ENCODE peak calls at places on chromosomes 12 and 14, in seven cellular contexts. H, C, K, A, W, S and P are unnamed samples. For H3K36me3, the result is how much of the 10 kb centered on the place peaks cover.

GRCh38 chr14:69877492-69877891 is 1.7 kb upstream of the SMOC1 start:
- DNase-seq in H (no peak), C (no peak), K (no peak), A (no peak), W (no peak), S (peak), P (peak)

GRCh38 chr12:90974286-90974685 is 19.3 kb upstream of the CCER1 start:
- DNase-seq in H (no peak), C (no peak), K (no peak), A (peak), W (no peak), S (peak), P (peak)

GRCh38 chr14:23066368-23066767 is 9.0 kb upstream of the CDH24 start:
- DNase-seq in H (no peak), C (no peak), K (no peak), A (no peak), W (no peak), S (no peak), P (no peak)

GRCh38 chr12:69059465-69060457 is 126.8 kb upstream of the CPM start:
- DNase-seq in H (no peak), C (no peak), K (no peak), A (peak), W (no peak), S (peak), P (peak)

GRCh38 chr12:31897791-31898503 is 61.3 kb upstream of the RESF1 start:
- DNase-seq in H (peak), C (no peak), K (no peak), A (peak), W (no peak), S (no peak), P (no peak)

GRCh38 chr12:23770202-23770938 is 179.1 kb downstream of the SOX5 start:
- DNase-seq in H (no peak), C (no peak), K (no peak), A (no peak), W (no peak), S (no peak), P (no peak)

GRCh38 chr12:92927055-92927435 is 2.0 kb downstream of the EEA1 start:
- DNase-seq in H (no peak), C (no peak), K (no peak), A (no peak), W (no peak), S (peak), P (peak)

GRCh38 chr12:101051151-101051550 is 158.9 kb downstream of the SLC5A8 start:
- DNase-seq in H (no peak), C (no peak), K (no peak), A (peak), W (no peak), S (no peak), P (no peak)

GRCh38 chr14:68824517-68825347 is 31.9 kb upstream of the ZFP36L1 start:
- DNase-seq in H (peak), C (no peak), K (no peak), A (no peak), W (peak), S (peak), P (peak)

GRCh38 chr12:30928356-30929264 is 2.1 kb downstream of the TSPAN11 start:
- DNase-seq in H (peak), C (no peak), K (no peak), A (no peak), W (no peak), S (no peak), P (no peak)

GRCh38 chr12:9273276-9273675 is 65.1 kb upstream of the PZP start:
- DNase-seq in H (no peak), C (no peak), K (no peak), A (peak), W (no peak), S (peak), P (peak)

GRCh38 chr14:103134405-103134804 is 11.1 kb downstream of the TNFAIP2 start:
- DNase-seq in H (no peak), C (no peak), K (no peak), A (no peak), W (no peak), S (no peak), P (no peak)

GRCh38 chr12:45220366-45220931 is 4.6 kb downstream of the ANO6 start:
- DNase-seq in H (no peak), C (no peak), K (no peak), A (no peak), W (no peak), S (no peak), P (peak)

GRCh38 chr14:93736378-93737014 is 51.8 kb downstream of the PRIMA1 start:
- DNase-seq in H (no peak), C (no peak), K (no peak), A (no peak), W (no peak), S (no peak), P (no peak)

GRCh38 chr12:104896710-104897109 is 61.4 kb downstream of the SLC41A2 start:
- DNase-seq in H (no peak), C (no peak), K (no peak), A (no peak), W (no peak), S (no peak), P (no peak)

GRCh38 chr14:76917759-76918175 is 91.6 kb downstream of the LRRC74A start:
- DNase-seq in H (peak), C (no peak), K (no peak), A (no peak), W (peak), S (no peak), P (no peak)

GRCh38 chr14:96888158-96888557 is 91.0 kb downstream of the VRK1 start:
- DNase-seq in H (no peak), C (no peak), K (no peak), A (no peak), W (no peak), S (no peak), P (no peak)

GRCh38 chr12:116922194-116922897 is 11.6 kb downstream of the FBXW8 start:
- DNase-seq in H (no peak), C (no peak), K (no peak), A (no peak), W (no peak), S (peak), P (no peak)

GRCh38 chr12:32917094-32917611 is 20.6 kb upstream of the PKP2 start:
- DNase-seq in H (no peak), C (no peak), K (no peak), A (peak), W (peak), S (no peak), P (peak)

GRCh38 chr12:66409195-66409871 is 107.0 kb downstream of the HELB start:
- DNase-seq in H (no peak), C (no peak), K (no peak), A (peak), W (no peak), S (peak), P (peak)

GRCh38 chr12:122732170-122732569 is 1.5 kb upstream of the HCAR1 start:
- DNase-seq in H (no peak), C (no peak), K (no peak), A (no peak), W (no peak), S (no peak), P (no peak)

GRCh38 chr12:26783791-26784379 is 49.1 kb downstream of the ITPR2 start:
- DNase-seq in H (no peak), C (no peak), K (no peak), A (no peak), W (no peak), S (no peak), P (no peak)

GRCh38 chr12:32494676-32495075 is 95.3 kb downstream of the FGD4 start:
- DNase-seq in H (no peak), C (no peak), K (no peak), A (no peak), W (no peak), S (no peak), P (peak)

GRCh38 chr12:70798016-70798768 is 122.3 kb downstream of the PTPRR start:
- DNase-seq in H (no peak), C (no peak), K (no peak), A (no peak), W (no peak), S (no peak), P (peak)

GRCh38 chr12:51023625-51024395 is 2.4 kb downstream of the SLC11A2 start:
- DNase-seq in H (no peak), C (no peak), K (no peak), A (peak), W (no peak), S (peak), P (no peak)

GRCh38 chr14:63205850-63206249 is 1.6 kb downstream of the RHOJ start:
- DNase-seq in H (no peak), C (no peak), K (no peak), A (peak), W (no peak), S (peak), P (no peak)

GRCh38 chr12:71878208-71878607 is 38.6 kb downstream of the TBC1D15 start:
- DNase-seq in H (no peak), C (no peak), K (no peak), A (no peak), W (no peak), S (no peak), P (no peak)

GRCh38 chr12:61894168-61894567 is 366.0 kb upstream of the USP15 start:
- DNase-seq in H (no peak), C (no peak), K (no peak), A (no peak), W (no peak), S (no peak), P (no peak)

GRCh38 chr14:49173765-49174373 is 412.3 kb downstream of the RPS29 start:
- DNase-seq in H (no peak), C (no peak), K (no peak), A (peak), W (no peak), S (peak), P (peak)

GRCh38 chr12:128791395-128792322 is 32.1 kb downstream of the SLC15A4 start:
- DNase-seq in H (no peak), C (peak), K (no peak), A (no peak), W (no peak), S (peak), P (peak)

GRCh38 chr12:118103601-118104382 is at the start of gene VSIG10:
- DNase-seq in H (peak), C (no peak), K (peak), A (peak), W (peak), S (peak), P (no peak)

GRCh38 chr14:63632932-63633514 is 8.6 kb downstream of the WDR89 start:
- DNase-seq in H (no peak), C (no peak), K (no peak), A (no peak), W (no peak), S (peak), P (peak)

GRCh38 chr12:130701402-130701744 is 14.7 kb downstream of the RIMBP2 start:
- DNase-seq in H (no peak), C (no peak), K (no peak), A (no peak), W (no peak), S (no peak), P (no peak)

GRCh38 chr12:101305226-101305779 is 25.4 kb downstream of the UTP20 start:
- DNase-seq in H (no peak), C (no peak), K (no peak), A (no peak), W (no peak), S (no peak), P (peak)

GRCh38 chr12:95117178-95117599 is 43.8 kb upstream of the NR2C1 start:
- DNase-seq in H (no peak), C (no peak), K (no peak), A (peak), W (peak), S (peak), P (no peak)

GRCh38 chr12:60227916-60228315 is 632.1 kb downstream of the SLC16A7 start:
- DNase-seq in H (no peak), C (no peak), K (no peak), A (no peak), W (no peak), S (no peak), P (no peak)

GRCh38 chr14:99938376-99938775 is 126.8 kb upstream of the EVL start:
- DNase-seq in H (no peak), C (no peak), K (no peak), A (no peak), W (no peak), S (no peak), P (no peak)

GRCh38 chr14:99936056-99936455 is 129.2 kb upstream of the EVL start:
- DNase-seq in H (no peak), C (no peak), K (no peak), A (peak), W (no peak), S (peak), P (peak)

GRCh38 chr14:99938896-99939295 is 126.3 kb upstream of the EVL start:
- DNase-seq in H (no peak), C (no peak), K (no peak), A (no peak), W (no peak), S (no peak), P (no peak)

GRCh38 chr14:99937475-99938244 is 127.6 kb upstream of the EVL start:
- DNase-seq in H (no peak), C (no peak), K (no peak), A (no peak), W (no peak), S (no peak), P (peak)

GRCh38 chr14:99936738-99937474 is 128.3 kb upstream of the EVL start:
- DNase-seq in H (no peak), C (no peak), K (no peak), A (no peak), W (no peak), S (no peak), P (no peak)
- TF ChIP-seq CTCF in H (no peak), C (no peak), K (no peak), A (no peak), W (no peak), S (no peak), P (no peak)

DNA sequence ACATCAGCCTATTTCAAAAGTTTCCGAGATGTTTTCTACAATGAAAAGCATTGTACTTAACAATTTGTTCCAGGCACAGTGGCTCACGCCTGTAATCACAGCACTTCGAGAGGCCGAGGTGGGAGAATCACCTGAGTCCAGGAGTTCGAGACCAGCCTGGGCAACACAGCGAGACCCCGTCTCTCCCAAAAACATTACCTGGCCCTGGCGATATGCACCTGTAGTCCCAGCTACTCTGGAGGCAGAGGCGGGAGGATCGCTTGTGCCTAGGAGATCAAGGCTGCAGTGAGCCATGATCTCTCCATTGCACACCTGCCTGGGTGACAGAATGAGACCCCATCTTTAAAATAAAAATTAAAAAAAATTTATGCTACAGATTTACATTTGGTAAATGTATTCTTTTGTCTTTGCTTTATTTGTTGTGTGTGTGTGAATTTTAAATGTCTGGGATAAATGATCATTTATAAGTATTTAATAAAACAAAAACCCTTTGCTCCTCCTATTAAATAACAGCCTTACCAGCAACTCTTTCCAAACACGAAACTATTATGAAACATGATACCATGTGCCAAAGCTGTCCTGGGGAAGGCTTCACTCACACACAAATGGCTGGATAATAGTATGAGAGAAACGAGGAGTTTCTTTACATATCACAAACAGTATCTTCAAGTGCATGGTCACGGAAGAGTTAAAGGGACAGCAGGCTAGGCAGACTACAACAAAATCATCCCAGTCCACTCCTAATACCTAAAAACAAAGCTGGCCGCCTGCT is 1.1 kb downstream of the ATXN3 start:
- DNase-seq in H (no peak), C (no peak), K (no peak), A (peak), W (no peak), S (peak), P (no peak)
- H3K4me3 ChIP-seq in H (peak), C (peak), K (peak), A (peak), W (peak), S (peak), P (peak)

GRCh38 chr12:53056901-53057300 is 7.0 kb downstream of the TNS2 start:
- DNase-seq in H (no peak), C (no peak), K (no peak), A (no peak), W (no peak), S (no peak), P (no peak)
- H3K36me3 ChIP-seq in H (under half), C (under half), K (half or more), A (under half), W (under half), S (half or more), P (under half)

GRCh38 chr12:10612954-10613333 is 465 bp downstream of the MAGOHB start:
- DNase-seq in H (no peak), C (no peak), K (no peak), A (no peak), W (no peak), S (no peak), P (peak)

GRCh38 chr12:10610188-10610587 is 3.2 kb downstream of the MAGOHB start:
- DNase-seq in H (no peak), C (no peak), K (no peak), A (no peak), W (no peak), S (no peak), P (no peak)

GRCh38 chr12:10613334-10614055 is at the start of gene MAGOHB:
- DNase-seq in H (peak), C (no peak), K (peak), A (peak), W (peak), S (peak), P (peak)

GRCh38 chr12:10612110-10612509 is 1.3 kb downstream of the MAGOHB start:
- DNase-seq in H (no peak), C (no peak), K (no peak), A (no peak), W (no peak), S (no peak), P (no peak)

DNA sequence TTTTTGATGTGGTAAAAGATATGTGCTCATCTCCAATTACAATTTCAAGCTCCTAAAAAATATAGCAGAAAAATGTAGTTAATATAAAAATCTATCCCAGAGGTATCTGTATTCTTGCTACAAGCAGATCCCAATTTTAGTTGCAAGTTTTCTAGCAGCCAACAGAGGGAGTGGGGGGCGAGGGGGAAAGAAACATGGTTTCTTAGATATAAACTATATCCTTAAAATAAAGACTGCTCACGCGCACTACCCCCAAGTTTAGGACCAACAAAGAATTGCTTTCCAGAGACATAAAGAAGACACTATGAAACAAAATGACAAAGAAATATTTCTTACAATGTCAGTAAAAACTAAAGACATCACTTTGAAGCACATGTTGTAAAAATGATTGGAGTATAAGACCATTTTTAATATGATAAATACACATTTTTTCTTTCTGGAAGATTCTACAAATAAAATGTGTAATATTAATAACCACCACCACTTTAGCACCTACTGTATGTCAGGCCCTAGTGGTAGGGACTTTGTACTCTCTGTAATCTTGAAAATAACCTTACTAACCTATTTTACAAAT is 5.4 kb downstream of the MAGOHB start:
- DNase-seq in H (no peak), C (no peak), K (no peak), A (no peak), W (no peak), S (peak), P (peak)
- TF ChIP-seq CTCF in H (peak), C (no peak), K (no peak), A (peak), W (no peak), S (peak), P (peak)

GRCh38 chr14:89587128-89587420 is 170.0 kb upstream of the FOXN3 start:
- DNase-seq in H (no peak), C (no peak), K (no peak), A (no peak), W (no peak), S (no peak), P (no peak)

GRCh38 chr14:89588840-89589296 is 171.8 kb upstream of the FOXN3 start:
- DNase-seq in H (no peak), C (no peak), K (no peak), A (no peak), W (no peak), S (no peak), P (no peak)

GRCh38 chr14:89588016-89588415 is 171.0 kb upstream of the FOXN3 start:
- DNase-seq in H (no peak), C (no peak), K (no peak), A (no peak), W (no peak), S (no peak), P (no peak)

GRCh38 chr14:89586258-89587127 is 169.5 kb upstream of the FOXN3 start:
- DNase-seq in H (no peak), C (no peak), K (no peak), A (no peak), W (no peak), S (no peak), P (no peak)

DNA sequence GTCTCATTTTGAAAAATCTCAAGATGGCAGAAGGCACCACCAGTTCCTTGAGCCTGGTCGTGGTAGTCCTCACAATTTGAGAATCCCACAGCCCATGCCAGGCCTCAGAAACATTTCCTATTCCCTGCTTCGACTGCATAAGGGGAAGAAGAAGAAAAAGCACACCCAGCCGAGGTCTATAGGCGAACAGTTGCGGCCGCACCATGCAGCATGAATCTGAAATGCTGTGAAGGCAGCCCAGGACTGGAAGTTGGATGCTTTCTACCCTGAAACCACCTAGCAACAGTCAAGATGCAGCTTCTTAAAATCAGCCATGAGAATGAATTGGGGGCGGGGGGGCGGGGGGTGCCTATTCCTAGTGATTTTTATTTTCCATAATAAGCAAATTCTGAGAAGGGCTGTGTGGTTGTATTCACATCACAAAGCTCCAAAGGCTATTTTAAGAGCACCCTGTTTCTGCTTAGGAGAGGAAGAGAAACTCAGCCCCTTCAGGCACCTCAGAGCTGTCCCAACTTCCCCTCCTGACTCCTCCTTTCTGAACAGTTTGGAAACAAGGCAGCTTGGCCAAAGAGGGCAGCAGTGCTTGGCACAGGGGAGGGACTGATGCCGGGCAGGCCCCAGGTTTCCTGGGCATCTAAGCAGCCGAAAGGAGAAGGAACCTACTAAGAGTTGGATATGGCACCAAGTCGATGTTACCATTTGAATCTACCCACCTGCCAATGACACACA is 172.5 kb upstream of the FOXN3 start:
- DNase-seq in H (no peak), C (no peak), K (no peak), A (no peak), W (no peak), S (no peak), P (no peak)
- H3K4me3 ChIP-seq in H (no peak), C (no peak), K (no peak), A (no peak), W (no peak), S (no peak), P (no peak)